ENCODE peak calls at places on chromosomes 6 and 20, in four cellular contexts. Z is HepG2, R is K562, G is GM12878. Y is an unnamed sample.

GRCh38 chr6:157631388-157631787 is 191.7 kb upstream of the SNX9 start:
- DNase-seq in Z (no peak), G (no peak), R (no peak), Y (no peak)

GRCh38 chr6:137638926-137639706 is 144.9 kb upstream of the OLIG3 start:
- DNase-seq in G (no peak), R (no peak), Z (no peak), Y (no peak)

GRCh38 chr6:131379951-131380350 is 193.1 kb upstream of the ARG1 start:
- DNase-seq in G (no peak), R (no peak), Z (no peak), Y (no peak)

GRCh38 chr6:34673079-34673478 is 23.5 kb downstream of the ILRUN start:
- DNase-seq in G (no peak), R (no peak), Z (no peak), Y (no peak)

GRCh38 chr6:119484598-119484997 is 135.0 kb upstream of the MAN1A1 start:
- DNase-seq in R (no peak), G (no peak), Z (no peak), Y (no peak)

GRCh38 chr6:125367036-125367782 is 65.4 kb upstream of the HDDC2 start:
- DNase-seq in G (no peak), R (no peak), Z (no peak), Y (no peak)

GRCh38 chr6:11911535-11911934 is 100.6 kb upstream of the HIVEP1 start:
- DNase-seq in G (no peak), Z (no peak), R (no peak), Y (no peak)

GRCh38 chr6:3656076-3656475 is 95.4 kb downstream of the PXDC1 start:
- DNase-seq in R (no peak), G (no peak), Z (no peak), Y (no peak)

GRCh38 chr6:63509652-63510352 is 62.5 kb upstream of the LOC128125822 start:
- DNase-seq in G (no peak), R (no peak), Z (peak), Y (peak)

GRCh38 chr20:37976862-37977261 is 56.4 kb downstream of the TTI1 start:
- DNase-seq in R (no peak), G (no peak), Z (no peak), Y (no peak)

GRCh38 chr6:21594427-21595264 is 1.1 kb downstream of the SOX4 start:
- DNase-seq in R (no peak), Z (peak), G (no peak), Y (peak)

GRCh38 chr20:61732511-61733210 is 333.0 kb downstream of the TAF4 start:
- DNase-seq in G (no peak), Z (no peak), R (no peak), Y (no peak)

GRCh38 chr6:107399927-107400326 is 59.4 kb downstream of the PDSS2 start:
- DNase-seq in Z (no peak), G (no peak), R (no peak), Y (no peak)

GRCh38 chr6:14957355-14958059 is 288.4 kb upstream of the JARID2 start:
- DNase-seq in Z (no peak), G (peak), R (no peak), Y (no peak)

GRCh38 chr6:30747300-30747687 is 2.9 kb upstream of the IER3 start:
- DNase-seq in Z (peak), G (no peak), R (no peak), Y (no peak)

GRCh38 chr6:144315226-144315980 is 30.3 kb downstream of the UTRN start:
- DNase-seq in Z (no peak), G (no peak), R (no peak), Y (no peak)

GRCh38 chr20:59645761-59646171 is 41.4 kb downstream of the PHACTR3 start:
- DNase-seq in R (no peak), Z (no peak), G (no peak), Y (no peak)

GRCh38 chr6:41688256-41688965 is 47.0 kb downstream of the TFEB start:
- DNase-seq in G (no peak), Z (no peak), R (no peak), Y (no peak)

GRCh38 chr6:12265795-12266194 is 24.4 kb upstream of the EDN1 start:
- DNase-seq in R (no peak), G (no peak), Z (no peak), Y (no peak)

GRCh38 chr20:5827861-5828260 is 77.7 kb downstream of the SHLD1 start:
- DNase-seq in R (no peak), Z (no peak), G (no peak), Y (no peak)

GRCh38 chr6:125794342-125795137 is 3.8 kb downstream of the NCOA7 start:
- DNase-seq in Z (no peak), G (no peak), R (no peak), Y (no peak)

GRCh38 chr6:33189164-33189563 is 3.1 kb downstream of the COL11A2 start:
- DNase-seq in R (no peak), Z (no peak), G (no peak), Y (no peak)

GRCh38 chr6:157761331-157761921 is 61.6 kb upstream of the SNX9 start:
- DNase-seq in R (no peak), G (peak), Z (no peak), Y (no peak)

GRCh38 chr6:31528307-31528777 is 420 bp upstream of the MCCD1 start:
- DNase-seq in R (no peak), Z (peak), G (no peak), Y (no peak)

GRCh38 chr6:151475653-151476523 is 17.9 kb upstream of the CCDC170 start:
- DNase-seq in Z (peak), R (peak), G (no peak), Y (peak)

GRCh38 chr6:6909111-6909510 is 198.7 kb upstream of the RREB1 start:
- DNase-seq in G (no peak), Z (no peak), R (no peak), Y (no peak)

GRCh38 chr6:132215805-132216204 is 185.5 kb downstream of the MOXD1 start:
- DNase-seq in G (no peak), R (no peak), Z (no peak), Y (no peak)

DNA sequence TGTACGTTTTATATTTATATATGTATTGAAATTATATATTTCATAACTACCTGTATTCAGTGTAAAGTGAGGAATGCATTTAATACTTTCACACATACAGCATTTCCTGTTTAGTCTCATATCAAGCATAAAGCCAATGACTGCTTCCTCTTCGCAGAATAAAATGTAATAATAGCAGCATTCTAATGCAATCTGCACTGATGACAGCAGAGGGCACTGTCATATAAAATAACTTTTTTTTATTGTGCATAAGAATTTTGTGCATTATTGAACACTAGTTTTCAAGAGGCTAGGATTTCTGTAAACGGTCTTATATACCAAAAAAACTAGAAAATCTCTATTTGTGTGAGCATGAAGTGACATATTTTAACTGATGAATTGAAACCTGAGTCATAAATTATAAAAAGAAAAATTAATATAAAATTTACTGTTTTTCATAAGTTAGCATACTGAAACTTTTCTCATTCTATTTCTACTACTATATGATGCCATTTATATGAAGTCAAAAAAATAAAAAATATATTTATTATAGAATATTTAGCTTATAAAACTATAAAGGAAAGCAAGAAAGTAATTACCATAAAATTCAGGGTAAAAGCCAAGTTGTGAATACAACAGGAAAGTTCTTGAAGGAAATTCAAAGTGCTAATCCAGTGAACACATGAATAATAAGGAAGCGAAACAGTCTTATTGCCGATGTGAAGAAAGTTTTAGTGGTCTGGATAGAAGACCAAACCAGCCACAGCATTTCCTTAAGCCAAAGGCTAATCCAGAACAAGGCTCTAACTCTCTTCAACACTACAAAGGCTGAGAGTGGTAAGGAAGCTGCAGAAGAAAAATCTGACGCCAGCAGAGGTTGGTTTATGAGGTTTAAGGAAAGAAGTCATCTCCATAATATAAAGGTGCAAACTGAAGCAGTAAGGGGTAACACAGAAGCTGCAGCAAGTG is 36.3 kb downstream of the RNF146 start:
- DNase-seq in Z (peak), R (peak), G (no peak), Y (peak)
- TF ChIP-seq MYC in Z (no peak), R (no peak), G (no peak), Y (no peak)

GRCh38 chr20:25019381-25020155 is 27.0 kb upstream of the APMAP start:
- DNase-seq in Z (peak), R (no peak), G (no peak), Y (no peak)
- TF ChIP-seq HDAC2 in Z (no peak), R (no peak), G (no peak), Y (no peak)

DNA sequence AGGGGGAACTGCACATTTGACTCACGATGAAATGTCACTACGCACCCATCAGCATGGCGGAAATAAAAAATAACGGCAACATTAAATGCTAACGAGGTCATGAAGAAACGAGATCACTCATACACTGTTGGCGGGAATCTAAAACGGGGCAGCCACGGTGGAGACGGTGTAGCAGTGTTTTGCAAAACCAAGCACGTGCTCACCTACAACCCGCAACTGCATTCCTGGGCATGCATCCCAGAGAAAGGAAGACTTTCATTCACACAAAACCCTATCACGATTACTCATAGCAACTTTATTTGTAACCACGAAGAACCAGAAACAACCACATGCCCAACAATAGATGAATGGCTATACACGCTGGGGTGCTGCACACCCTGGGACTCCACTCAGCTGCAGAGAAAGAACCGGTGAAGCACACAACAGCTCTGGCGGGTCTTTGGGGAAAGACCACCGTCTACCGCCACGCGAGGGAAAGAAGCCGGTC is 77.0 kb downstream of the YTHDF1 start:
- DNase-seq in R (no peak), G (no peak), Z (no peak), Y (no peak)
- TF ChIP-seq MYC in R (no peak), G (no peak), Z (no peak), Y (no peak)

GRCh38 chr6:142856857-142857608 is 87.9 kb downstream of the HIVEP2 start:
- DNase-seq in R (no peak), G (no peak), Z (no peak), Y (no peak)
- TF ChIP-seq HDAC2 in R (no peak), G (peak), Z (no peak), Y (no peak)

DNA sequence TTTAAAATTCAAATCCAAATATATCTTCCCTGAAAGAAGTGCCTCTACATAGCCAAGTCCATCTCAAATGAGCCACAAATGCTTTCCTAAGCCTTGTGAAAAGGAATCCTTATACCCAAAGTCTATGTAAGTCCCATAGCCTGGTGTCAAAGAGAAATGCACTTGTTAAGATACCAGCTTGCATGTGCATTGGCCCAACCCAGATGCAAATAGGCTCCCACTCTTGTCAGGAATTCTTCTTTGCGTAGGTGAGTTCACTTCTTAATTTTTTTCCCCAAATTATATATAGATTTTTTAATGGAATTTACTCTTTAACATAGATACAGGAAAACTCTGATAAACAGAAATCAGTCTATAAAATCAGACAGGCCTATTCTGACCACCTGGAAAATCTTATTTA is 105.6 kb downstream of the RALGAPA2 start:
- DNase-seq in Z (no peak), R (no peak), G (no peak), Y (no peak)
- TF ChIP-seq MYC in Z (no peak), R (no peak), G (no peak), Y (no peak)

DNA sequence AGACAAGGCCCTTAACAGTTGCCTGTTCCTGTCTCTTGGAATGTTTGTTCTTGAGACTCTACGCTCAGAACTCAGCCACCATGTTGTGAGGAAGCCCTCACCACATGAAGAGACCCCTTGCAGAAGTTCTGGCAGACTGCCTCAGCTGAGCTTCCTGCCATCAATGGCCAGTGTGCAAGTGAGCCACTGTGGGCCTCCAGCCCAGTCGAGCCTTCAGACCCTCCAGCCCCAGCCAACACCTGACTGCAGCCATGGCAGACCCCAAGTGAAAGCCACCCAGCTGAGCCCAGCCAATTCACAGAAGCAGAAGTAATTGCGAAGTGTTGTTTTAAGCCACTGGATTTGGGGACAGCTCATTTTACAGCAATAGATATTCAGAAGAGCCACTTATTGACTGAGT is 78.3 kb downstream of the SNX5 start:
- DNase-seq in R (no peak), G (no peak), Z (no peak), Y (no peak)
- TF ChIP-seq HDAC2 in R (no peak), G (no peak), Z (no peak), Y (no peak)

DNA sequence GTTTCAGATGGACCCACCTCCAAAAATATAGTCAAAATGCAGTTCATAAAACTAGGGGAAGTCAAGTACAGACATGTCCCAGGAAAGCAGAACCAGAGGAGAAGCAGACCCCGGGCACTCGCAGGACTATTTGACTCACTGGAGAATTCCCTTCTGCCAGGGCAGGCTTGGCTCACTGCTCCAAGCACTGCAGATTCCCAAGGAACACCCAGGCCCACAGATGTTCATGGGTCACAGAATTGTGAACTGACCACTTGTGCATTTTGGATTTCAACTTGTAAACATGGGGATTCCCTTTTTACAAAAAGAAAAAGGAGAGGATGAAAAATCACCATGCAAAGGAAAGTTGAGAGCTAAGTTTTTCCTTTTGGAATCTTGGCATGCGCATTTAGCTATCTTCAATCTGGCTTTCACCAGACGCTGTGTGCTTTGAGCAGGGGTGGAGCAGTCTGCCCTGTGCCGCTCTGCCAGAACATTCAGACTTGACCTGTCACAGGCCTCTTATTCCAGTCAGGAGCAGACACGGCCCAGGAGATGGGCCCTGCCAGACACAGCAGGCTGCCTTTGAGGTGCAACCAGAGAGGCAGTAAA is 237.5 kb upstream of the TAB2 start:
- DNase-seq in R (no peak), Z (no peak), G (no peak), Y (no peak)
- TF ChIP-seq MYC in R (no peak), Z (no peak), G (no peak), Y (no peak)

DNA sequence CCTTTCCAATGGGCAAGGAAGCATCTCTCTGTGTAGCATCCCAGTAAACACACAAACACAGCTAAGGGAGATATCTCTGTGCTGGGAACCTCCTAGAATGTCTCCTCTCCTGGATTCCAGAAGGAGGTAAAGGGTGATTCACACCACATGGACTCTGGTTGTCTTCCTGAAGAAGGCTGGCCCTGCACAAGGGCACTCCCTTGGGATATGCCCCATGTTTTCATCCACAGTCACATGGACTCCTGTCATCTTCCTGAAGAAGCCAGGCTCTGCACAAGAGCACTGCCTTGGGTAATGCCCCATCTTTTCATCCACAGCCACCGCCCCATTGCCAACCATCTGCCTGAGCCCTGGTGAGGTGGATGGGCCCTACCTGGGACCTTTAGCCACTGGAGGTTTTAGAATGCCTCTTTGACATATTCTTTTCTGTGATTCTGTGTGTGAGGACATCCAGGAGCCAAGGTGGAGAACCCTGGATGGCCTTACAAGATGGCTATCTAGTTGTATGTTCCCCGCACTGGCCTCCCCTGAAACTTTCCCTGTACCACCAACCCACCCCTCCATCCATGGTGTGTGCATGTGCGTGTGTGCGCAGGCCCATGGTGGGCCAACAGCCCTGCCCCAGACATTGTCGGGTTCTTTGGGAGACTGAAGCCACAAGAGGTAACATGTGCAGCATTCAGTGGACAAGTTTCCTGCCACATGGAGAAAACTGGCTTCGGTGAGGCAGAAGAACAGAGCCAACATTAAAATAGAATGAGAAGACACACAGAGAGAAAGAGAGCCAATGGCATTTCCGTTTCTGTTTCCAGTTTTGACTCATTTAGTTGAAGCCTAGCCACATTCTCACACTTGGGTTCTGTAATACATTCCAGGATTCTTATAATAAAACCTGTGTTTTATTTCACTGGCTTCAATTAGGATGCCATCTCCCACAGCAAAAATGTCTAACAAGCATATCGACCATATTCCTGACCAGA is 110.2 kb upstream of the CST7 start:
- DNase-seq in G (peak), Z (no peak), R (no peak), Y (no peak)
- TF ChIP-seq HDAC2 in G (no peak), Z (no peak), R (no peak), Y (no peak)

DNA sequence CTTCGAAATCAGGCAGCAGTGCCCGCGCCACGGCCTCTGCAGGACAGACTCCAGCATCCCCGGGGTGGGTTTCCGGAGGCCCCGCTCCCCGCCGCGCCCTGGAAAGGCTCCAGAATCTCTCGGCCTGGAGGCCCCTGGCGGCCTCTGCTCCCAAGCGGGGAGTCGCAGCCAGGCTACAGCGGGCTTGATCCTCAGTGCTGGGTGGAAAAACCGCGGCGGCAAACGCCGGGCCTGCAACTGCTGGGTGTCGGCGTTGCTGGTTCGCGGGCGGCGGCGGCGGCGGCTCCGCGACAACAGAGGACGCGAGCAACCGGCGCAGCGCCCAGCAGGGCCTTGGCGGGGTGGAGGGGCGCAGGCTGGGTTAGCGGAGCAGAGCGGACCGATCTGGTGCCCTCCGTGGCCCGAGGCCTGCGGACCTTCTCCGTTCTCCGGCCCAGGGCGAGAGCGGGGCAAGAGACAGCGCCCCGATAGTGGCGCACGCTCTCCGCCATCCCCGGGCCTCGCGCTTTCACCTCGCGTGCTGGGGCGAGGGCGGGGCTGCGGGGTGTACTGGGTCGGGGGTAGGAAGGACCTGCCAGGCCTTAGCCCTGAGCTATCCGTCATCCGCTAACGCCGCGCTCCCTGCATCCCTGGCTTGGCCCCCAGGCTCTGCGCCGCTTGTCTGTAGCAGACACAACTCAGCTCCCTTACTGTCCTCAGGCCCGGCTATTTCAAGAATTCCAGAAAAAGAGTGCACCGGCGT is 3.4 kb upstream of the ZNF292 start:
- DNase-seq in Z (no peak), R (no peak), G (no peak), Y (no peak)
- TF ChIP-seq MYC in Z (no peak), R (no peak), G (no peak), Y (no peak)